ENCODE peak calls at places on chromosomes 12 and 14, in ten cellular contexts. H, S, G, V, F, J, D, Y, K and O are unnamed samples.

GRCh38 chr12:50055831-50056628 is 1.4 kb upstream of the ASIC1 start:
- DNase-seq in H (peak; percentile 69), S (no peak), G (no peak), V (peak; percentile 46), F (peak; percentile 57), J (peak; percentile 40), D (no peak), Y (no peak), K (no peak), O (peak; percentile 39)

GRCh38 chr12:47825239-47825639 is 5.5 kb upstream of the HDAC7 start:
- DNase-seq in H (no peak), S (peak; percentile 86), G (peak; percentile 84), V (peak; percentile 67), F (no peak), J (no peak), D (no peak), Y (peak; percentile 64), K (no peak), O (no peak)

GRCh38 chr12:10279937-10280336 is 27.7 kb upstream of the KLRD1 start:
- DNase-seq in H (no peak), S (no peak), G (no peak), V (no peak), F (no peak), J (no peak), D (no peak), Y (no peak), K (no peak), O (peak; percentile 16)

GRCh38 chr14:90521121-90521929 is 124.5 kb downstream of the CALM1 start:
- DNase-seq in H (peak; percentile 21), S (peak; percentile 89), G (no peak), V (peak; percentile 55), F (no peak), J (no peak), D (no peak), Y (peak; percentile 72), K (no peak), O (peak; percentile 56)

GRCh38 chr12:115762934-115763333 is 514.6 kb downstream of the MED13L start:
- DNase-seq in H (no peak), S (no peak), G (no peak), V (no peak), F (no peak), J (no peak), D (no peak), Y (no peak), K (no peak), O (no peak)

GRCh38 chr14:73397810-73398209 is 60.5 kb downstream of the NUMB start:
- DNase-seq in H (no peak), S (no peak), G (no peak), V (no peak), F (no peak), J (no peak), D (no peak), Y (no peak), K (no peak), O (no peak)

GRCh38 chr12:15526033-15526432 is 203.7 kb downstream of the PTPRO start:
- DNase-seq in H (no peak), S (no peak), G (no peak), V (no peak), F (no peak), J (no peak), D (no peak), Y (no peak), K (no peak), O (no peak)

GRCh38 chr12:102300824-102301461 is 103.3 kb upstream of the PMCH start:
- DNase-seq in H (peak; percentile 59), S (no peak), G (no peak), V (no peak), F (no peak), J (no peak), D (no peak), Y (no peak), K (no peak), O (peak; percentile 1)

GRCh38 chr12:79409562-79409961 is 281.2 kb downstream of the PAWR start:
- DNase-seq in H (peak; percentile 70), S (no peak), G (no peak), V (no peak), F (no peak), J (no peak), D (no peak), Y (no peak), K (no peak), O (no peak)

GRCh38 chr14:74176404-74176788 is 62.9 kb upstream of the VSX2 start:
- DNase-seq in H (peak; percentile 7), S (no peak), G (no peak), V (no peak), F (no peak), J (no peak), D (no peak), Y (no peak), K (no peak), O (no peak)

GRCh38 chr12:113086249-113087164 is 30.0 kb downstream of the DTX1 start:
- DNase-seq in H (no peak), S (no peak), G (no peak), V (no peak), F (peak; percentile 94), J (no peak), D (no peak), Y (no peak), K (no peak), O (peak; percentile 32)

GRCh38 chr12:75489187-75489586 is 8.6 kb downstream of the GLIPR1 start:
- DNase-seq in H (peak; percentile 24), S (no peak), G (no peak), V (no peak), F (no peak), J (no peak), D (no peak), Y (no peak), K (no peak), O (no peak)

GRCh38 chr14:89566644-89567411 is 149.8 kb upstream of the FOXN3 start:
- DNase-seq in H (no peak), S (no peak), G (no peak), V (no peak), F (no peak), J (no peak), D (no peak), Y (no peak), K (no peak), O (peak; percentile 45)

GRCh38 chr12:109597795-109598427 is 24.3 kb downstream of the MVK start:
- DNase-seq in H (peak; percentile 86), S (peak; percentile 94), G (peak; percentile 92), V (peak; percentile 86), F (peak; percentile 73), J (peak; percentile 88), D (peak; percentile 76), Y (peak; percentile 90), K (peak; percentile 90), O (peak; percentile 82)

DNA sequence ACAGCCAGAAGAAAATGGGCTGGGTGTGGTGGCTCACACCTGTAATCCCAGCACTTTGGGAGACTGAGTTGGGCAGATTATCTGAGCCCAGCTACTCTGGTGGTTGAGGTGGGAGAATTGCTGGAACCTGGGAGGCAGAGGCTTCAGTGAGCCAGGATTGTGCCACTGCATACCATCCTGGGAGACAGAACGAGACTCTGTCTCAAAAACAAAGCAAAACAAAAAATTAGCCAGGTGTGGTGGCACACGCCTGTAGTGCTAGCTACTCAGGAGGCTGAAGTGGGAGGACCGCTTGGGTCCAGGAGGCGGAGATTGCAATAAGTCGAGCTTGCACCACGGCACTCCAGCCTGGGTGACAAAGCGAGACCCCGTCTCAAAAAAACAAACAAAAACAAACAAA is 3.8 kb upstream of the EMP1 start:
- DNase-seq in H (no peak), S (no peak), G (no peak), V (no peak), F (no peak), J (no peak), D (no peak), Y (no peak), K (no peak), O (no peak)
- H3K27ac ChIP-seq in H (no peak overlapping the region), S (no peak overlapping the region), G (no peak overlapping the region), V (no peak overlapping the region), F (no peak overlapping the region), J (no peak overlapping the region), D (no peak overlapping the region), Y (no peak overlapping the region), K (no peak overlapping the region), O (no peak overlapping the region)

DNA sequence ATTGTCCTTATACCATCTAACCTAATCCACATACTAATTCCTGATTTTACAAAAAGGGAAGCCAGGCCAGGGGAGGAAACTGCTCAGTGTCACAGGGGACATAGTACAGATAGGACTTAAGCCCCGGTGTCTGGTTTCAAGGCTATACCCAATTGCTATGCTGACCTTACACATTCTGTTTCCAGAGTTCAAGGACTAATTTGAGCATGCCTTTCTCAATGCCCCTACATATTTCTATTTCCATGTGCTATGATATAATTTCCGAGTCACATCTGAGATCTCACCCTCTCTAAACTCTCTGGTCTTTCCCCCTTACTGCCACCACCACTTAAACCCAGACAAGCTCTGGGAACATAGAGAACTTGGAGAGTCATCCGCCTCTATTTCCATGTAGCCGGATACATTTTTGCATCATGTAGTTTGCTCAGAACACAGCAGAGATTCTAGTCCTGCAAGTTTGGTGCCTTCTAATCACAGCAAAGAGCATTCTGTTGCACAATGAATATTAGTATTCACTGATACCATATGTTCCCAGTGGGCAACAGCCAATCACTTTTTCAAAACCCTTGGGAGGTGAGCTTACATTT is 34.2 kb downstream of the PPM1H start:
- DNase-seq in H (no peak), S (no peak), G (no peak), V (no peak), F (no peak), J (no peak), D (peak; percentile 10), Y (no peak), K (no peak), O (no peak)
- H3K4me3 ChIP-seq in H (no peak overlapping the region), S (no peak overlapping the region), G (no peak overlapping the region), V (no peak overlapping the region), F (no peak overlapping the region), J (no peak overlapping the region), D (no peak overlapping the region), Y (no peak overlapping the region), K (no peak overlapping the region), O (no peak overlapping the region)

GRCh38 chr14:104112609-104113571 is 25.5 kb upstream of the KIF26A start:
- DNase-seq in H (no peak), S (no peak), G (peak; percentile 54), V (peak; percentile 21), F (no peak), J (peak; percentile 17), D (no peak), Y (no peak), K (peak; percentile 18), O (no peak)
- H3K27ac ChIP-seq in H (no peak overlapping the region), S (no peak overlapping the region), G (no peak overlapping the region), V (no peak overlapping the region), F (no peak overlapping the region), J (no peak overlapping the region), D (no peak overlapping the region), Y (no peak overlapping the region), K (no peak overlapping the region), O (no peak overlapping the region)

DNA sequence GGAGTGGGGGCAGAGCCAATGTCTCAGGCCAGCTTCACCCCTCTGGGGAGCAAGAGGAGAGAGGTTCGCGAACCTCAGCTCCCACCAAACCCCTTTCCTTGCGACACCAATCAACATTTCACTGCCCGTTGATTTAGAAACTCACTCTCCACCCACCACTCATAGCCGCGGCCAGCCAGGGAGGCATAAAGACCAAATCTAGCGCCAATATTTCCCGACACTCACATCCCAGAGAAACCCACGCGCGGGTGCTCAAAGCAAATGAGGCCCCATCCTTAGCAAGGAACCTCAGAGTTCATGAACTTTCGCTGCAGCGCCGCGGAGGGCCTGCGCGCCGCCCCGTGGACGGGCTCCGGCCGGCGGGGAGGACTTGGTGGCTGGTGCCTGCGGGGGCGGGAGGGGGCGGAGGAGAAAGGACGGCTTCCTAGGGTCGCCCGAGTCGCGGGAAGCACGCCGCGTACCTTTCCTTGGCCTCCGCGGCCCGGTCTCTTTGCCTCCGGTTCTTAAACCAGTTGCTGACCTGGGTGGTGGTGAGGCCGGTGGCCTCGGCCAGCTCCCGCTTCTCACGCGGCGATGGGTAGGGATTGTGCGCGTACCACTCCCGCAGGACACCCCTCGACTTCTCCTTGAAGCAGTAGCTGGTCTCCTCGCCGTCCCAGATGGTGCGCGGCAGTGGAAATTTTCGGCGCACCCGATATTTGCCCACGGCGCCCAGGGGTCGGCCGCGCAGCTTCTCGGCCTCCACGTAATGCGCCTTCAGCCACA is 926 bp downstream of the SIX1 start:
- DNase-seq in H (peak; percentile 73), S (no peak), G (no peak), V (no peak), F (no peak), J (no peak), D (no peak), Y (no peak), K (no peak), O (no peak)
- H3K4me3 ChIP-seq in H (peak overlapping the region; percentile 78), S (peak overlapping the region; percentile 21), G (peak overlapping the region; percentile 51), V (peak overlapping the region; percentile 44), F (no peak overlapping the region), J (peak overlapping the region; percentile 25), D (peak overlapping the region; percentile 86), Y (peak overlapping the region; percentile 25), K (no peak overlapping the region), O (peak overlapping the region; percentile 44)